ENCODE peak calls at places on chromosomes 12 and 14, in seven cellular contexts. One of them, this sample, is unnamed.

GRCh38 chr14:61925043-61925442 is 162.8 kb downstream of the SNAPC1 start:
- DNase-seq in GM20000: peak
- DNase-seq in AG04449: no peak
- DNase-seq in tibial nerve: no peak
- DNase-seq in astrocyte of the spinal cord: peak
- DNase-seq in WTC11: no peak
- DNase-seq in adrenal gland: no peak
- DNase-seq in this sample: no peak

GRCh38 chr12:125068391-125068790 is 3.2 kb downstream of the AACS start:
- DNase-seq in GM20000: no peak
- DNase-seq in AG04449: no peak
- DNase-seq in tibial nerve: no peak
- DNase-seq in astrocyte of the spinal cord: no peak
- DNase-seq in WTC11: no peak
- DNase-seq in adrenal gland: no peak
- DNase-seq in this sample: no peak

GRCh38 chr12:120872487-120872886 is 31.7 kb downstream of the SPPL3 start:
- DNase-seq in GM20000: no peak
- DNase-seq in AG04449: no peak
- DNase-seq in tibial nerve: no peak
- DNase-seq in astrocyte of the spinal cord: no peak
- DNase-seq in WTC11: no peak
- DNase-seq in adrenal gland: no peak
- DNase-seq in this sample: no peak

GRCh38 chr12:110320548-110320947 is 39.5 kb downstream of the ATP2A2 start:
- DNase-seq in GM20000: no peak
- DNase-seq in AG04449: no peak
- DNase-seq in tibial nerve: no peak
- DNase-seq in astrocyte of the spinal cord: no peak
- DNase-seq in WTC11: no peak
- DNase-seq in adrenal gland: no peak
- DNase-seq in this sample: no peak

GRCh38 chr12:115044073-115044472 is 360.1 kb upstream of the TBX3 start:
- DNase-seq in GM20000: no peak
- DNase-seq in AG04449: no peak
- DNase-seq in tibial nerve: no peak
- DNase-seq in astrocyte of the spinal cord: no peak
- DNase-seq in WTC11: no peak
- DNase-seq in adrenal gland: no peak
- DNase-seq in this sample: no peak

GRCh38 chr12:56933826-56934625 is at the start of gene SDR9C7:
- DNase-seq in GM20000: no peak
- DNase-seq in AG04449: no peak
- DNase-seq in tibial nerve: no peak
- DNase-seq in astrocyte of the spinal cord: no peak
- DNase-seq in WTC11: no peak
- DNase-seq in adrenal gland: no peak
- DNase-seq in this sample: no peak

GRCh38 chr12:122848471-122849351 is 13.5 kb downstream of the HIP1R start:
- DNase-seq in GM20000: no peak
- DNase-seq in AG04449: no peak
- DNase-seq in tibial nerve: no peak
- DNase-seq in astrocyte of the spinal cord: no peak
- DNase-seq in WTC11: no peak
- DNase-seq in adrenal gland: no peak
- DNase-seq in this sample: no peak

GRCh38 chr14:104976198-104977007 is 1.8 kb downstream of the AHNAK2 start:
- DNase-seq in GM20000: peak
- DNase-seq in AG04449: no peak
- DNase-seq in tibial nerve: peak
- DNase-seq in astrocyte of the spinal cord: peak
- DNase-seq in WTC11: peak
- DNase-seq in adrenal gland: peak
- DNase-seq in this sample: peak

GRCh38 chr12:124496584-124496983 is 70.8 kb downstream of the NCOR2 start:
- DNase-seq in GM20000: peak
- DNase-seq in AG04449: no peak
- DNase-seq in tibial nerve: no peak
- DNase-seq in astrocyte of the spinal cord: no peak
- DNase-seq in WTC11: no peak
- DNase-seq in adrenal gland: no peak
- DNase-seq in this sample: no peak

GRCh38 chr12:93297032-93297431 is 80.7 kb upstream of the NUDT4 start:
- DNase-seq in GM20000: peak
- DNase-seq in AG04449: no peak
- DNase-seq in tibial nerve: no peak
- DNase-seq in astrocyte of the spinal cord: no peak
- DNase-seq in WTC11: no peak
- DNase-seq in adrenal gland: no peak
- DNase-seq in this sample: no peak

GRCh38 chr12:10652192-10652591 is 21.7 kb downstream of the STYK1 start:
- DNase-seq in GM20000: no peak
- DNase-seq in AG04449: no peak
- DNase-seq in tibial nerve: no peak
- DNase-seq in astrocyte of the spinal cord: no peak
- DNase-seq in WTC11: no peak
- DNase-seq in adrenal gland: no peak
- DNase-seq in this sample: no peak

GRCh38 chr14:25349269-25349668 is 299.3 kb upstream of the STXBP6 start:
- DNase-seq in GM20000: no peak
- DNase-seq in AG04449: no peak
- DNase-seq in tibial nerve: no peak
- DNase-seq in astrocyte of the spinal cord: no peak
- DNase-seq in WTC11: no peak
- DNase-seq in adrenal gland: no peak
- DNase-seq in this sample: no peak

GRCh38 chr14:51185180-51185579 is 54.9 kb upstream of the TMX1 start:
- DNase-seq in GM20000: no peak
- DNase-seq in AG04449: no peak
- DNase-seq in tibial nerve: no peak
- DNase-seq in astrocyte of the spinal cord: no peak
- DNase-seq in WTC11: no peak
- DNase-seq in adrenal gland: no peak
- DNase-seq in this sample: no peak

GRCh38 chr12:62934799-62935674 is at the start of gene PPM1H:
- DNase-seq in GM20000: peak
- DNase-seq in AG04449: no peak
- DNase-seq in tibial nerve: no peak
- DNase-seq in astrocyte of the spinal cord: peak
- DNase-seq in WTC11: peak
- DNase-seq in adrenal gland: peak
- DNase-seq in this sample: peak
- TF ChIP-seq CTCF in GM20000: no peak
- TF ChIP-seq CTCF in AG04449: no peak
- TF ChIP-seq CTCF in tibial nerve: peak
- TF ChIP-seq CTCF in astrocyte of the spinal cord: peak
- TF ChIP-seq CTCF in WTC11: peak
- TF ChIP-seq CTCF in adrenal gland: peak
- TF ChIP-seq CTCF in this sample: peak

DNA sequence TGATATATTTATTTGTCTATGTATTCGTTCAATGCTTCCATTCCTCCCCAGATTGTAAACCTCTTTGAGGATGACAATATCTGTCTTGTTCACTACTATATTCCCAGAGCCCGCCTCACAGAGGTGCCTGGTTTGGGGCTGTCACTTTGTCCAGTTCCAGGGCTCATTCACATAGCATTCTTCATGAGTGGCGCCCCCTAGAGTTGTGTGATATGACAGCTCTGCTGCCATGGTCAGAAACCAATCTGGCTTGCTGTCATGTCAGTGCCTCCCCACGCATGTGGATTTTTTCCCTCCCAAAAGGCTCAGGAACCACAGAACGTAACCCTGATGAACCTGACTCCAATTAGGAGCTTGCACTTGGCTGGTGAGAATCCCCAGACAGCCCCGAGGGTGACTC is 145.4 kb downstream of the PTPN11 start:
- DNase-seq in GM20000: no peak
- DNase-seq in AG04449: no peak
- DNase-seq in tibial nerve: no peak
- DNase-seq in astrocyte of the spinal cord: no peak
- DNase-seq in WTC11: peak
- DNase-seq in adrenal gland: no peak
- DNase-seq in this sample: no peak
- TF ChIP-seq CTCF in GM20000: peak
- TF ChIP-seq CTCF in AG04449: no peak
- TF ChIP-seq CTCF in tibial nerve: no peak
- TF ChIP-seq CTCF in astrocyte of the spinal cord: no peak
- TF ChIP-seq CTCF in WTC11: peak
- TF ChIP-seq CTCF in adrenal gland: no peak
- TF ChIP-seq CTCF in this sample: no peak

GRCh38 chr12:75819512-75819911 is 212.1 kb downstream of the PHLDA1 start:
- DNase-seq in GM20000: no peak
- DNase-seq in AG04449: no peak
- DNase-seq in tibial nerve: no peak
- DNase-seq in astrocyte of the spinal cord: no peak
- DNase-seq in WTC11: no peak
- DNase-seq in adrenal gland: no peak
- DNase-seq in this sample: no peak

GRCh38 chr12:75816892-75817291 is 214.7 kb downstream of the PHLDA1 start:
- DNase-seq in GM20000: no peak
- DNase-seq in AG04449: no peak
- DNase-seq in tibial nerve: no peak
- DNase-seq in astrocyte of the spinal cord: peak
- DNase-seq in WTC11: no peak
- DNase-seq in adrenal gland: no peak
- DNase-seq in this sample: no peak

GRCh38 chr12:75823475-75823874 is 208.1 kb downstream of the PHLDA1 start:
- DNase-seq in GM20000: no peak
- DNase-seq in AG04449: no peak
- DNase-seq in tibial nerve: no peak
- DNase-seq in astrocyte of the spinal cord: peak
- DNase-seq in WTC11: no peak
- DNase-seq in adrenal gland: no peak
- DNase-seq in this sample: no peak

GRCh38 chr12:75818863-75819262 is 212.7 kb downstream of the PHLDA1 start:
- DNase-seq in GM20000: no peak
- DNase-seq in AG04449: peak
- DNase-seq in tibial nerve: no peak
- DNase-seq in astrocyte of the spinal cord: no peak
- DNase-seq in WTC11: no peak
- DNase-seq in adrenal gland: no peak
- DNase-seq in this sample: no peak

GRCh38 chr12:75820848-75821578 is 210.6 kb downstream of the PHLDA1 start:
- DNase-seq in GM20000: no peak
- DNase-seq in AG04449: no peak
- DNase-seq in tibial nerve: no peak
- DNase-seq in astrocyte of the spinal cord: peak
- DNase-seq in WTC11: no peak
- DNase-seq in adrenal gland: peak
- DNase-seq in this sample: no peak
- TF ChIP-seq CTCF in GM20000: no peak
- TF ChIP-seq CTCF in AG04449: no peak
- TF ChIP-seq CTCF in tibial nerve: no peak
- TF ChIP-seq CTCF in astrocyte of the spinal cord: no peak
- TF ChIP-seq CTCF in WTC11: no peak
- TF ChIP-seq CTCF in adrenal gland: no peak
- TF ChIP-seq CTCF in this sample: no peak

GRCh38 chr12:105921872-105922669 is 216.7 kb downstream of the NUAK1 start:
- DNase-seq in GM20000: no peak
- DNase-seq in AG04449: no peak
- DNase-seq in tibial nerve: no peak
- DNase-seq in astrocyte of the spinal cord: no peak
- DNase-seq in WTC11: no peak
- DNase-seq in adrenal gland: no peak
- DNase-seq in this sample: no peak

GRCh38 chr12:105927553-105927952 is 211.2 kb downstream of the NUAK1 start:
- DNase-seq in GM20000: no peak
- DNase-seq in AG04449: no peak
- DNase-seq in tibial nerve: no peak
- DNase-seq in astrocyte of the spinal cord: no peak
- DNase-seq in WTC11: no peak
- DNase-seq in adrenal gland: no peak
- DNase-seq in this sample: no peak

GRCh38 chr12:105921055-105921454 is 217.7 kb downstream of the NUAK1 start:
- DNase-seq in GM20000: no peak
- DNase-seq in AG04449: no peak
- DNase-seq in tibial nerve: no peak
- DNase-seq in astrocyte of the spinal cord: no peak
- DNase-seq in WTC11: no peak
- DNase-seq in adrenal gland: no peak
- DNase-seq in this sample: no peak

GRCh38 chr12:105922670-105923102 is 216.1 kb downstream of the NUAK1 start:
- DNase-seq in GM20000: no peak
- DNase-seq in AG04449: peak
- DNase-seq in tibial nerve: no peak
- DNase-seq in astrocyte of the spinal cord: peak
- DNase-seq in WTC11: no peak
- DNase-seq in adrenal gland: no peak
- DNase-seq in this sample: no peak

GRCh38 chr12:105924526-105925208 is 214.1 kb downstream of the NUAK1 start:
- DNase-seq in GM20000: no peak
- DNase-seq in AG04449: no peak
- DNase-seq in tibial nerve: no peak
- DNase-seq in astrocyte of the spinal cord: no peak
- DNase-seq in WTC11: no peak
- DNase-seq in adrenal gland: no peak
- DNase-seq in this sample: no peak
- TF ChIP-seq CTCF in GM20000: no peak
- TF ChIP-seq CTCF in AG04449: no peak
- TF ChIP-seq CTCF in tibial nerve: no peak
- TF ChIP-seq CTCF in astrocyte of the spinal cord: no peak
- TF ChIP-seq CTCF in WTC11: no peak
- TF ChIP-seq CTCF in adrenal gland: no peak
- TF ChIP-seq CTCF in this sample: no peak

GRCh38 chr14:64838656-64839055 is 41.1 kb downstream of the SPTB start:
- DNase-seq in GM20000: no peak
- DNase-seq in AG04449: no peak
- DNase-seq in tibial nerve: no peak
- DNase-seq in astrocyte of the spinal cord: no peak
- DNase-seq in WTC11: no peak
- DNase-seq in adrenal gland: no peak
- DNase-seq in this sample: no peak

GRCh38 chr14:64844272-64844671 is 35.4 kb downstream of the SPTB start:
- DNase-seq in GM20000: peak
- DNase-seq in AG04449: no peak
- DNase-seq in tibial nerve: no peak
- DNase-seq in astrocyte of the spinal cord: no peak
- DNase-seq in WTC11: no peak
- DNase-seq in adrenal gland: no peak
- DNase-seq in this sample: no peak

GRCh38 chr14:64844993-64845536 is 34.6 kb downstream of the SPTB start:
- DNase-seq in GM20000: no peak
- DNase-seq in AG04449: no peak
- DNase-seq in tibial nerve: no peak
- DNase-seq in astrocyte of the spinal cord: no peak
- DNase-seq in WTC11: no peak
- DNase-seq in adrenal gland: no peak
- DNase-seq in this sample: no peak

GRCh38 chr14:64841772-64842490 is 37.8 kb downstream of the SPTB start:
- DNase-seq in GM20000: no peak
- DNase-seq in AG04449: no peak
- DNase-seq in tibial nerve: no peak
- DNase-seq in astrocyte of the spinal cord: no peak
- DNase-seq in WTC11: no peak
- DNase-seq in adrenal gland: no peak
- DNase-seq in this sample: no peak

GRCh38 chr14:64841121-64841611 is 38.5 kb downstream of the SPTB start:
- DNase-seq in GM20000: no peak
- DNase-seq in AG04449: peak
- DNase-seq in tibial nerve: no peak
- DNase-seq in astrocyte of the spinal cord: peak
- DNase-seq in WTC11: peak
- DNase-seq in adrenal gland: no peak
- DNase-seq in this sample: no peak
- TF ChIP-seq CTCF in GM20000: no peak
- TF ChIP-seq CTCF in AG04449: peak
- TF ChIP-seq CTCF in tibial nerve: no peak
- TF ChIP-seq CTCF in astrocyte of the spinal cord: peak
- TF ChIP-seq CTCF in WTC11: peak
- TF ChIP-seq CTCF in adrenal gland: no peak
- TF ChIP-seq CTCF in this sample: no peak